ENCODE peak calls at places on chromosome 1, in ten cellular contexts. One of them, this sample, is unnamed.

GRCh38 chr1:77416692-77417450 is 135.1 kb downstream of the AK5 start:
- DNase-seq in stimulated activated CD4-positive, alpha-beta T cell treated with anti-CD3 and anti-CD28 coated beads, Interleukin-12 subunit alpha, Interleukin-12 subunit beta, amount 100 ng/mL, for 4 hours: no peak
- DNase-seq in MM.1S: no peak
- DNase-seq in heart right ventricle: no peak
- DNase-seq in mucosa of descending colon: no peak
- DNase-seq in memory B cell: no peak
- DNase-seq in T47D: peak; percentile 28
- DNase-seq in H54: no peak
- DNase-seq in mucosa of gallbladder: no peak
- DNase-seq in fibroblast of lung: no peak
- DNase-seq in this sample: peak; percentile 34

GRCh38 chr1:13714851-13715250 is 14.9 kb downstream of the PRDM2 start:
- DNase-seq in stimulated activated CD4-positive, alpha-beta T cell treated with anti-CD3 and anti-CD28 coated beads, Interleukin-12 subunit alpha, Interleukin-12 subunit beta, amount 100 ng/mL, for 4 hours: no peak
- DNase-seq in fibroblast of lung: no peak
- DNase-seq in memory B cell: no peak
- DNase-seq in mucosa of gallbladder: no peak
- DNase-seq in T47D: no peak
- DNase-seq in MM.1S: no peak
- DNase-seq in mucosa of descending colon: no peak
- DNase-seq in H54: no peak
- DNase-seq in heart right ventricle: no peak
- DNase-seq in this sample: no peak

GRCh38 chr1:202343652-202344349 is 2.1 kb upstream of the UBE2T start:
- DNase-seq in T47D: peak; percentile 80
- DNase-seq in mucosa of gallbladder: no peak
- DNase-seq in fibroblast of lung: peak; percentile 29
- DNase-seq in H54: no peak
- DNase-seq in memory B cell: peak; percentile 32
- DNase-seq in stimulated activated CD4-positive, alpha-beta T cell treated with anti-CD3 and anti-CD28 coated beads, Interleukin-12 subunit alpha, Interleukin-12 subunit beta, amount 100 ng/mL, for 4 hours: no peak
- DNase-seq in heart right ventricle: no peak
- DNase-seq in mucosa of descending colon: no peak
- DNase-seq in MM.1S: peak; percentile 81
- DNase-seq in this sample: peak; percentile 48

GRCh38 chr1:93566227-93566626 is 115.4 kb downstream of the BCAR3 start:
- DNase-seq in memory B cell: no peak
- DNase-seq in heart right ventricle: peak; percentile 38
- DNase-seq in stimulated activated CD4-positive, alpha-beta T cell treated with anti-CD3 and anti-CD28 coated beads, Interleukin-12 subunit alpha, Interleukin-12 subunit beta, amount 100 ng/mL, for 4 hours: no peak
- DNase-seq in mucosa of descending colon: no peak
- DNase-seq in MM.1S: no peak
- DNase-seq in mucosa of gallbladder: no peak
- DNase-seq in T47D: no peak
- DNase-seq in H54: no peak
- DNase-seq in fibroblast of lung: peak; percentile 31
- DNase-seq in this sample: no peak

GRCh38 chr1:103569493-103569892 is 1.9 kb upstream of the AMY2B start:
- DNase-seq in memory B cell: no peak
- DNase-seq in mucosa of gallbladder: no peak
- DNase-seq in heart right ventricle: no peak
- DNase-seq in H54: no peak
- DNase-seq in MM.1S: no peak
- DNase-seq in mucosa of descending colon: no peak
- DNase-seq in fibroblast of lung: no peak
- DNase-seq in T47D: no peak
- DNase-seq in stimulated activated CD4-positive, alpha-beta T cell treated with anti-CD3 and anti-CD28 coated beads, Interleukin-12 subunit alpha, Interleukin-12 subunit beta, amount 100 ng/mL, for 4 hours: no peak
- DNase-seq in this sample: no peak

GRCh38 chr1:43796111-43796581 is 88.8 kb downstream of the ST3GAL3 start:
- DNase-seq in heart right ventricle: no peak
- DNase-seq in MM.1S: no peak
- DNase-seq in mucosa of gallbladder: no peak
- DNase-seq in H54: no peak
- DNase-seq in stimulated activated CD4-positive, alpha-beta T cell treated with anti-CD3 and anti-CD28 coated beads, Interleukin-12 subunit alpha, Interleukin-12 subunit beta, amount 100 ng/mL, for 4 hours: no peak
- DNase-seq in memory B cell: no peak
- DNase-seq in mucosa of descending colon: no peak
- DNase-seq in fibroblast of lung: peak; percentile 85
- DNase-seq in T47D: no peak
- DNase-seq in this sample: peak; percentile 77

GRCh38 chr1:29487291-29487690 is 251.0 kb downstream of the PTPRU start:
- DNase-seq in mucosa of descending colon: no peak
- DNase-seq in memory B cell: no peak
- DNase-seq in stimulated activated CD4-positive, alpha-beta T cell treated with anti-CD3 and anti-CD28 coated beads, Interleukin-12 subunit alpha, Interleukin-12 subunit beta, amount 100 ng/mL, for 4 hours: no peak
- DNase-seq in MM.1S: no peak
- DNase-seq in H54: no peak
- DNase-seq in heart right ventricle: no peak
- DNase-seq in mucosa of gallbladder: no peak
- DNase-seq in T47D: no peak
- DNase-seq in fibroblast of lung: no peak
- DNase-seq in this sample: no peak

GRCh38 chr1:103469801-103470200 is 55.7 kb upstream of the RNPC3 start:
- DNase-seq in heart right ventricle: no peak
- DNase-seq in stimulated activated CD4-positive, alpha-beta T cell treated with anti-CD3 and anti-CD28 coated beads, Interleukin-12 subunit alpha, Interleukin-12 subunit beta, amount 100 ng/mL, for 4 hours: no peak
- DNase-seq in T47D: no peak
- DNase-seq in fibroblast of lung: peak; percentile 42
- DNase-seq in mucosa of descending colon: no peak
- DNase-seq in memory B cell: no peak
- DNase-seq in mucosa of gallbladder: no peak
- DNase-seq in MM.1S: no peak
- DNase-seq in H54: no peak
- DNase-seq in this sample: no peak

GRCh38 chr1:155219592-155220031 is 11.1 kb downstream of the MTX1 start:
- DNase-seq in memory B cell: no peak
- DNase-seq in H54: no peak
- DNase-seq in MM.1S: no peak
- DNase-seq in mucosa of gallbladder: no peak
- DNase-seq in mucosa of descending colon: no peak
- DNase-seq in fibroblast of lung: no peak
- DNase-seq in heart right ventricle: no peak
- DNase-seq in T47D: no peak
- DNase-seq in stimulated activated CD4-positive, alpha-beta T cell treated with anti-CD3 and anti-CD28 coated beads, Interleukin-12 subunit alpha, Interleukin-12 subunit beta, amount 100 ng/mL, for 4 hours: no peak
- DNase-seq in this sample: no peak

GRCh38 chr1:155093938-155094621 is 15.4 kb downstream of the EFNA3 start:
- DNase-seq in stimulated activated CD4-positive, alpha-beta T cell treated with anti-CD3 and anti-CD28 coated beads, Interleukin-12 subunit alpha, Interleukin-12 subunit beta, amount 100 ng/mL, for 4 hours: no peak
- DNase-seq in MM.1S: peak; percentile 49
- DNase-seq in mucosa of gallbladder: no peak
- DNase-seq in H54: no peak
- DNase-seq in heart right ventricle: peak; percentile 40
- DNase-seq in fibroblast of lung: peak; percentile 45
- DNase-seq in memory B cell: no peak
- DNase-seq in mucosa of descending colon: no peak
- DNase-seq in T47D: peak; percentile 77
- DNase-seq in this sample: peak; percentile 45

GRCh38 chr1:191498825-191499224 is 659.4 kb upstream of the RGS18 start:
- DNase-seq in memory B cell: no peak
- DNase-seq in fibroblast of lung: no peak
- DNase-seq in T47D: no peak
- DNase-seq in MM.1S: peak; percentile 36
- DNase-seq in heart right ventricle: no peak
- DNase-seq in stimulated activated CD4-positive, alpha-beta T cell treated with anti-CD3 and anti-CD28 coated beads, Interleukin-12 subunit alpha, Interleukin-12 subunit beta, amount 100 ng/mL, for 4 hours: no peak
- DNase-seq in H54: no peak
- DNase-seq in mucosa of descending colon: no peak
- DNase-seq in mucosa of gallbladder: no peak
- DNase-seq in this sample: no peak

GRCh38 chr1:224168859-224169380 is 14.1 kb upstream of the DEGS1 start:
- DNase-seq in mucosa of gallbladder: peak; percentile 14
- DNase-seq in H54: peak; percentile 52
- DNase-seq in stimulated activated CD4-positive, alpha-beta T cell treated with anti-CD3 and anti-CD28 coated beads, Interleukin-12 subunit alpha, Interleukin-12 subunit beta, amount 100 ng/mL, for 4 hours: no peak
- DNase-seq in fibroblast of lung: peak; percentile 97
- DNase-seq in T47D: no peak
- DNase-seq in heart right ventricle: no peak
- DNase-seq in memory B cell: peak; percentile 58
- DNase-seq in mucosa of descending colon: no peak
- DNase-seq in MM.1S: peak; percentile 79
- DNase-seq in this sample: peak; percentile 91

GRCh38 chr1:167670563-167670962 is 40.5 kb downstream of the RCSD1 start:
- DNase-seq in memory B cell: no peak
- DNase-seq in heart right ventricle: no peak
- DNase-seq in MM.1S: no peak
- DNase-seq in H54: no peak
- DNase-seq in mucosa of gallbladder: no peak
- DNase-seq in fibroblast of lung: no peak
- DNase-seq in mucosa of descending colon: no peak
- DNase-seq in stimulated activated CD4-positive, alpha-beta T cell treated with anti-CD3 and anti-CD28 coated beads, Interleukin-12 subunit alpha, Interleukin-12 subunit beta, amount 100 ng/mL, for 4 hours: no peak
- DNase-seq in T47D: no peak
- DNase-seq in this sample: no peak

GRCh38 chr1:39407496-39407888 is 83.9 kb upstream of the BMP8A start:
- DNase-seq in mucosa of gallbladder: no peak
- DNase-seq in heart right ventricle: no peak
- DNase-seq in fibroblast of lung: peak; percentile 41
- DNase-seq in memory B cell: no peak
- DNase-seq in stimulated activated CD4-positive, alpha-beta T cell treated with anti-CD3 and anti-CD28 coated beads, Interleukin-12 subunit alpha, Interleukin-12 subunit beta, amount 100 ng/mL, for 4 hours: no peak
- DNase-seq in T47D: no peak
- DNase-seq in MM.1S: peak; percentile 62
- DNase-seq in H54: no peak
- DNase-seq in mucosa of descending colon: no peak
- DNase-seq in this sample: no peak

This sample was measured in IMR-90.